ENCODE peak calls at places on chromosomes 12 and 14, in seven cellular contexts. H, K, G, R, X, D and F are unnamed samples.

GRCh38 chr14:33184587-33184986 is 245.9 kb downstream of the NPAS3 start:
- DNase-seq in X (no peak), D (no peak), G (peak), R (no peak), H (no peak), K (no peak), F (no peak)

GRCh38 chr12:124754949-124755800 is 108.5 kb downstream of the SCARB1 start:
- DNase-seq in D (peak), X (peak), G (peak), K (no peak), R (peak), H (no peak), F (peak)

GRCh38 chr12:121166356-121166755 is 33.7 kb downstream of the P2RX7 start:
- DNase-seq in H (no peak), K (no peak), D (no peak), R (no peak), G (no peak), X (no peak), F (no peak)

GRCh38 chr14:34582117-34582680 is 42.7 kb upstream of the EAPP start:
- DNase-seq in K (no peak), H (no peak), G (no peak), D (no peak), R (no peak), X (peak), F (no peak)

GRCh38 chr14:91225025-91225424 is 19.5 kb downstream of the GPR68 start:
- DNase-seq in R (no peak), K (no peak), D (no peak), X (no peak), G (no peak), H (no peak), F (no peak)

GRCh38 chr12:31570880-31571279 is 20.1 kb downstream of the DENND5B start:
- DNase-seq in G (no peak), R (no peak), H (no peak), X (no peak), D (no peak), K (no peak), F (no peak)

GRCh38 chr14:59262717-59263469 is 74.4 kb downstream of the DAAM1 start:
- DNase-seq in R (no peak), K (no peak), X (peak), G (no peak), H (no peak), D (no peak), F (no peak)

GRCh38 chr14:50397461-50398196 is 948 bp upstream of the CDKL1 start:
- DNase-seq in H (no peak), K (no peak), G (no peak), X (peak), R (peak), D (no peak), F (peak)

GRCh38 chr12:112380663-112381420 is 1.4 kb downstream of the HECTD4 start:
- DNase-seq in K (no peak), D (no peak), R (no peak), G (no peak), X (peak), H (no peak), F (no peak)

GRCh38 chr14:72716471-72716870 is 177.4 kb downstream of the DPF3 start:
- DNase-seq in K (no peak), D (no peak), R (no peak), G (no peak), X (no peak), H (no peak), F (no peak)

GRCh38 chr14:35985504-35986218 is 159.5 kb downstream of the BRMS1L start:
- DNase-seq in K (no peak), D (no peak), H (no peak), G (no peak), R (no peak), X (no peak), F (no peak)

GRCh38 chr12:52125499-52125900 is 46.0 kb downstream of the SMIM41 start:
- DNase-seq in X (no peak), D (peak), R (no peak), G (no peak), K (no peak), H (no peak), F (no peak)

GRCh38 chr12:34392741-34393085 is 370.4 kb downstream of the ALG10 start:
- DNase-seq in D (no peak), X (peak), K (no peak), H (peak), R (no peak), G (no peak), F (no peak)

GRCh38 chr12:14784471-14784870 is 18.8 kb downstream of the WBP11 start:
- DNase-seq in X (no peak), K (no peak), G (no peak), H (no peak), D (no peak), R (no peak), F (no peak)

GRCh38 chr12:97046901-97047300 is 139.8 kb downstream of the NEDD1 start:
- DNase-seq in K (no peak), G (no peak), D (no peak), H (no peak), R (peak), X (no peak), F (no peak)

GRCh38 chr14:55850803-55851202 is 267.4 kb upstream of the PELI2 start:
- DNase-seq in D (no peak), H (no peak), R (no peak), K (no peak), G (no peak), X (no peak), F (no peak)

GRCh38 chr12:95532851-95533250 is 18.4 kb downstream of the USP44 start:
- DNase-seq in G (no peak), R (no peak), K (no peak), H (no peak), X (no peak), D (no peak), F (no peak)

GRCh38 chr14:50025776-50026175 is 90.6 kb downstream of the VCPKMT start:
- DNase-seq in H (no peak), K (no peak), X (no peak), G (no peak), R (peak), D (peak), F (peak)

GRCh38 chr12:91778938-91779400 is 366.7 kb downstream of the BTG1 start:
- DNase-seq in G (peak), H (peak), K (peak), X (no peak), D (no peak), R (no peak), F (no peak)

GRCh38 chr12:123937707-123938600 is 34.7 kb downstream of the CCDC92 start:
- DNase-seq in R (no peak), D (no peak), H (peak), G (no peak), K (no peak), X (no peak), F (no peak)

GRCh38 chr12:62832027-62832426 is 102.9 kb downstream of the PPM1H start:
- DNase-seq in D (no peak), R (no peak), X (no peak), G (no peak), H (no peak), K (no peak), F (no peak)

GRCh38 chr12:74401966-74402365 is 135.7 kb upstream of the ATXN7L3B start:
- DNase-seq in X (no peak), H (no peak), D (no peak), K (no peak), G (no peak), R (no peak), F (no peak)

GRCh38 chr12:105468464-105468863 is 138.0 kb downstream of the C12orf75 start:
- DNase-seq in D (no peak), K (no peak), X (no peak), H (no peak), G (no peak), R (no peak), F (no peak)

GRCh38 chr12:113500662-113501435 is 29.2 kb upstream of the LHX5 start:
- DNase-seq in K (no peak), R (no peak), X (no peak), D (no peak), H (no peak), G (no peak), F (no peak)

GRCh38 chr14:99334277-99334676 is 62.3 kb upstream of the BCL11B start:
- DNase-seq in X (no peak), R (peak), K (no peak), G (no peak), H (no peak), D (no peak), F (peak)

GRCh38 chr14:56570295-56570694 is 9.3 kb upstream of the TMEM260 start:
- DNase-seq in X (no peak), G (no peak), H (no peak), K (no peak), R (no peak), D (no peak), F (no peak)

GRCh38 chr12:89373772-89374572 is 21.7 kb upstream of the DUSP6 start:
- DNase-seq in K (no peak), H (no peak), R (no peak), G (peak), D (no peak), X (no peak), F (peak)

GRCh38 chr14:65434216-65434850 is 21.8 kb downstream of the FUT8 start:
- DNase-seq in R (no peak), D (no peak), K (no peak), X (no peak), H (no peak), G (no peak), F (no peak)

GRCh38 chr12:127829974-127830543 is 436.9 kb upstream of the TMEM132C start:
- DNase-seq in X (no peak), H (no peak), K (no peak), R (no peak), D (no peak), G (no peak), F (no peak)

GRCh38 chr12:120194534-120195395 is at the start of gene GCN1:
- DNase-seq in R (peak), K (peak), H (peak), G (peak), X (peak), D (peak), F (peak)

GRCh38 chr12:100868487-100868886 is 73.9 kb downstream of the ANO4 start:
- DNase-seq in K (no peak), G (peak), R (no peak), D (no peak), X (no peak), H (no peak), F (no peak)

GRCh38 chr12:77214136-77214535 is 148.8 kb upstream of the E2F7 start:
- DNase-seq in X (no peak), R (no peak), D (no peak), H (no peak), K (no peak), G (no peak), F (no peak)

GRCh38 chr14:71931492-71932228 is 569 bp upstream of the RGS6 start:
- DNase-seq in D (no peak), K (no peak), H (no peak), R (no peak), X (no peak), G (no peak), F (no peak)

GRCh38 chr12:49024543-49024942 is 6.0 kb upstream of the PRKAG1 start:
- DNase-seq in G (no peak), R (no peak), K (no peak), D (no peak), X (no peak), H (no peak), F (no peak)

GRCh38 chr14:55926007-55926406 is 192.2 kb upstream of the PELI2 start:
- DNase-seq in D (no peak), H (no peak), G (no peak), K (no peak), X (peak), R (no peak), F (peak)

GRCh38 chr12:78888583-78888982 is 24.0 kb downstream of the SYT1 start:
- DNase-seq in G (no peak), H (no peak), X (no peak), R (no peak), D (no peak), K (no peak), F (no peak)

GRCh38 chr14:52082903-52083302 is 14.0 kb upstream of the NID2 start:
- DNase-seq in H (no peak), D (no peak), G (no peak), X (no peak), K (no peak), R (no peak), F (no peak)

GRCh38 chr12:131024721-131025120 is 71.0 kb downstream of the ADGRD1 start:
- DNase-seq in X (no peak), D (no peak), G (no peak), H (no peak), K (no peak), R (no peak), F (no peak)